ENCODE peak calls at places on chromosomes 11 and 22, in six cellular contexts. Q is IMR-90, I is mesendoderm, X is neuronal stem cell, S is mesenchymal stem cell, L is H9. A is an unnamed sample.

GRCh38 chr22:27859336-27859735 is 57.8 kb upstream of the MN1 start:
- DNase-seq in X (no peak), I (no peak), L (no peak), S (no peak), Q (peak; percentile 46), A (no peak)

GRCh38 chr22:27100789-27101188 is 443.4 kb downstream of the MIAT start:
- DNase-seq in I (peak; percentile 58), Q (peak; percentile 45), L (peak; percentile 57), S (peak; percentile 87), X (peak; percentile 59), A (no peak)

GRCh38 chr11:130115218-130115617 is 44.4 kb upstream of the ST14 start:
- DNase-seq in L (no peak), Q (peak; percentile 41), I (no peak), X (no peak), S (no peak), A (no peak)

GRCh38 chr22:36551096-36551495 is 22.1 kb upstream of the EIF3D start:
- DNase-seq in I (no peak), L (no peak), X (no peak), Q (no peak), S (no peak), A (no peak)

GRCh38 chr11:35539781-35540281 is 14.4 kb upstream of the PAMR1 start:
- DNase-seq in X (no peak), I (no peak), S (peak; percentile 92), Q (peak; percentile 86), L (no peak), A (no peak)

GRCh38 chr22:42754658-42755057 is 34.0 kb upstream of the A4GALT start:
- DNase-seq in I (no peak), S (no peak), L (no peak), X (no peak), Q (peak; percentile 92), A (no peak)

GRCh38 chr22:41417622-41418390 is 28.8 kb downstream of the TOB2 start:
- DNase-seq in S (no peak), X (no peak), L (no peak), I (no peak), Q (no peak), A (no peak)

GRCh38 chr11:30683176-30683575 is 97.0 kb upstream of the MPPED2 start:
- DNase-seq in X (no peak), Q (peak; percentile 22), L (no peak), S (no peak), I (no peak), A (no peak)

GRCh38 chr11:129935723-129936122 is 40.3 kb upstream of the NFRKB start:
- DNase-seq in L (peak; percentile 45), X (no peak), Q (no peak), I (peak; percentile 17), S (no peak), A (no peak)

GRCh38 chr22:19527861-19528417 is 3.7 kb upstream of the CLDN5 start:
- DNase-seq in Q (peak; percentile 38), L (no peak), I (no peak), X (no peak), S (peak; percentile 2), A (no peak)

GRCh38 chr22:22450343-22450839 is 58.2 kb downstream of the ZNF280B start:
- DNase-seq in Q (no peak), I (no peak), S (no peak), X (no peak), L (no peak), A (no peak)

GRCh38 chr11:81869337-81870065 is 864.2 kb downstream of the FAM181B start:
- DNase-seq in I (no peak), X (no peak), Q (no peak), S (no peak), L (no peak), A (no peak)

GRCh38 chr11:57313788-57314135 is 11.0 kb downstream of the TNKS1BP1 start:
- DNase-seq in S (no peak), X (no peak), I (no peak), Q (no peak), L (no peak), A (no peak)

GRCh38 chr11:32464078-32464477 is 28.7 kb upstream of the WT1 start:
- DNase-seq in S (no peak), I (no peak), Q (no peak), L (no peak), X (no peak), A (no peak)

GRCh38 chr11:57071829-57072228 is 83.1 kb downstream of the OR5AK2 start:
- DNase-seq in I (no peak), Q (peak; percentile 37), X (no peak), L (no peak), S (peak; percentile 44), A (no peak)

GRCh38 chr22:45318168-45318557 is 8.4 kb downstream of the FAM118A start:
- DNase-seq in S (peak; percentile 97), I (peak; percentile 87), X (no peak), Q (peak; percentile 97), L (no peak), A (no peak)

GRCh38 chr22:45318558-45319318 is 9.0 kb downstream of the FAM118A start:
- DNase-seq in L (no peak), I (peak; percentile 48), S (peak; percentile 88), X (no peak), Q (peak; percentile 70), A (no peak)

GRCh38 chr22:45321827-45322226 is 12.1 kb downstream of the FAM118A start:
- DNase-seq in L (no peak), I (no peak), X (no peak), S (no peak), Q (no peak), A (no peak)

GRCh38 chr22:45319319-45319675 is 9.6 kb downstream of the FAM118A start:
- DNase-seq in S (peak; percentile 29), Q (peak; percentile 77), I (peak; percentile 27), L (no peak), X (no peak), A (no peak)

DNA sequence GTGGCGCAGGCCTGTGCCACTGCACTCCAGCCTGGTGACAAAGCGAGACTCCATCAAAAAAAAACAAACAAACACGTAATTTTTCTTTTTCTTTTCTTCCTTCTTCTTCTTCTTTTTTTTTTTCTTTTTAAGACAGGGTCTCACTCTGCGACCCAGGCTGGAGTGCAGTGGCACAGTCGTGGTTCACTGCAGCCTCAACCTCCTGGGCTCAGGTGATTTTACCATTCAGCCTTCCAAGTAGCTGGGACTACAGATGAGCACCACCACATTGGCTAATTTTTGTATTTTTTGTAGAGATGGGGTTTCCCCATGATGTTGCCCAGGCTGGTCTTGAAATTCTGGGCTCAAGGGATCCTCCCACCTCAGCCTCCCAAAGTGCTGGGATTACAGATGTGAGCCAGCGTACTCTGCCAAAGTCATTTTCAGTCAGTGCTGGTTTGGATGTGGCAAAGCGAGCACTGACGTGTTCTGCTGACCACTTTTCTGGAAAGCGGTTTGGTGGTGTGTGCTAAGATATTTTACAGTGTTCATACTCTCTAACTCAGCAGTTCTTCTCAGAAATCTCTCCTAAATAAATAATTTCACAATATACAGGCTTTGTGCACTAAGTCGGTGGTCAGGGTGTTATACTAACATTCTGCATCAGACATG is 10.7 kb downstream of the FAM118A start:
- DNase-seq in Q (peak; percentile 75), L (no peak), S (no peak), X (no peak), I (no peak), A (no peak)
- H3K4ac ChIP-seq in Q (peak overlapping the region; percentile 79), L (no peak overlapping the region), S (no peak overlapping the region), X (no peak overlapping the region), I (no peak overlapping the region), A (no peak overlapping the region)

GRCh38 chr11:96147913-96148312 is 195.1 kb downstream of the MAML2 start:
- DNase-seq in L (no peak), I (no peak), Q (no peak), X (no peak), S (no peak), A (no peak)

GRCh38 chr11:96152623-96153022 is 190.4 kb downstream of the MAML2 start:
- DNase-seq in I (no peak), X (no peak), Q (no peak), L (no peak), S (no peak), A (no peak)

GRCh38 chr11:96150609-96151008 is 192.4 kb downstream of the MAML2 start:
- DNase-seq in S (no peak), Q (no peak), I (no peak), L (no peak), X (no peak), A (no peak)

GRCh38 chr11:96151501-96151900 is 191.5 kb downstream of the MAML2 start:
- DNase-seq in L (no peak), Q (no peak), I (peak; percentile 47), S (no peak), X (no peak), A (no peak)

DNA sequence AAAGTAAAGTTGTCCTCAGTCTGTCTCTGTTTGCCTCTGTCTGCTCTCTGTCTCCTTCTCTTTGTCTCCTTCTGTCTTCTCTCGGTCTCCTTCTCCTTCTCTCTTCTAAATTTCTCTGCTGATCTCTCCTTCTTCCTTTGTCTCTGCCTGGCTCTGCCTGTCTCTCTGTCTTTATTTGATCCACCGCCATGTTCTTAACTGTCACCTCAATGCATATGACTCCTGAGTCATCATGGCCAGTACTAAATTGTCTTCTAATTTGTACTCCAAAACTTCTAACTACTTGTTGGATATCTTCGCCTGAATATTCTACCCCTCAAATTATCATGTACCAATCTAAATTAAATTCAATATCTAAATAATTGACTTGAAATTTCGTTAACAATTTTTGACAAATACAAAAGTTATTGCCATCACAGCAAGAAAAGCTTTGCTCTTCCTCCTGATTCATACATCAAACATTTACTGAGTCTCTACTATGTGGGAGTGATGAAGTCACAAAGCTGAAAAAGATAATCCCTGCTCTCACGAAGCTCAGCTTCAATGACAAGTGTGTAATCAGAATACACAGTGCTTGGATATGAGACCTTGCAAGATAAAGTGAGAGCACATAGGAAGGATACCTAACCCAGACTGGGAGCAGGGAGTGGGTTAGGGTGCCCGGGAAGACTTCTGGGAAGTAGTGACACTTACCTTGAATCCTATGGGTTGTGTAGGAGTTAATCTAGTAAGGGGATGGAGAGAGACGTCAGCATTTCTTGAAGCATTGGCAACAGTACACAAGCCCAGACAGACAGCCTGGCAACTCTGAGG is 193.0 kb downstream of the MAML2 start:
- DNase-seq in S (peak; percentile 91), I (no peak), Q (peak; percentile 95), L (no peak), X (no peak), A (no peak)
- H3K4ac ChIP-seq in S (peak overlapping the region; percentile 68), I (no peak overlapping the region), Q (peak overlapping the region; percentile 97), L (no peak overlapping the region), X (no peak overlapping the region), A (no peak overlapping the region)

GRCh38 chr11:46350695-46351094 is 3.4 kb downstream of the DGKZ start:
- DNase-seq in I (no peak), S (no peak), L (no peak), X (no peak), Q (no peak), A (no peak)
- H3K4ac ChIP-seq in I (no peak overlapping the region), S (no peak overlapping the region), L (no peak overlapping the region), X (no peak overlapping the region), Q (no peak overlapping the region), A (no peak overlapping the region)

DNA sequence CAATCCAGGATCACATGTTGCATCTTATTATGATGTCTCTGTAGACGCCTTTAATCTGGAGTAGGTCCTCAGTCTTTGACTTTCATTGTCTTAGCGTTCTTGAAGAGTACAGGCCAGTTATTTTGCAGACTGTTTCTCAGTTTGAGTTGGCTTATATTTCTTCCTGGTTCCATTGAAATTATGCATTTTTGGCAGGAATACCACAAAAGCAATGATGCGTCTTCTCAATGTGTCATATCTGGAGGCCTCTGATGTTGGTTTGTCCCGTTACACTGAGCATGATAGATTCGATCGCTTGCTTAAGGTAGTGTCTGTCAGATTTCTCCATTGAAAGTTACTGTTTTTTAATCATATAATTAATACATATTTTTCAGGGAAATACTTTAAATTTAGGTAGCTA is 30.6 kb downstream of the TECTA start:
- DNase-seq in I (no peak), X (no peak), Q (no peak), S (no peak), L (no peak), A (no peak)
- H3K4ac ChIP-seq in I (no peak overlapping the region), X (no peak overlapping the region), Q (no peak overlapping the region), S (no peak overlapping the region), L (no peak overlapping the region), A (no peak overlapping the region)

A was measured in H1.